ENCODE peak calls at places on chromosome 11, in ten cellular contexts. M is LoVo; J is lower leg skin; V is activated gamma-delta T cell treated with Interleukin-2 at 50 U/mL for 16 hours; Z is EL; N is HEK293T; Q is cardiac muscle cell; L is cardiac fibroblast; S is kidney; E is activated CD4-positive, alpha-beta T cell treated with anti-CD3 and anti-CD28 coated beads for 24 hours. G is an unnamed sample.

GRCh38 chr11:33912405-33913361 is 20.8 kb upstream of the LMO2 start:
- DNase-seq in E (no peak), S (no peak), L (peak), M (peak), Z (peak), V (no peak), J (no peak), Q (peak), N (no peak), G (no peak)

GRCh38 chr11:85299247-85299646 is 327.9 kb downstream of the DLG2 start:
- DNase-seq in M (peak), V (no peak), Z (no peak), L (no peak), Q (no peak), E (no peak), J (no peak), S (no peak), N (no peak), G (no peak)

GRCh38 chr11:12258451-12258850 is 118.9 kb upstream of the PARVA start:
- DNase-seq in N (no peak), V (no peak), E (no peak), Q (peak), Z (peak), M (peak), L (peak), J (no peak), S (no peak), G (no peak)

GRCh38 chr11:3613998-3614741 is 27.6 kb downstream of the ART5 start:
- DNase-seq in Q (no peak), S (no peak), J (no peak), N (no peak), L (no peak), Z (no peak), V (no peak), E (no peak), M (no peak), G (no peak)

GRCh38 chr11:17098632-17099031 is 21.2 kb upstream of the RPS13 start:
- DNase-seq in Z (no peak), S (no peak), L (no peak), M (no peak), Q (no peak), V (no peak), N (no peak), E (no peak), J (no peak), G (no peak)

GRCh38 chr11:115930276-115930675 is 426.1 kb upstream of the CADM1 start:
- DNase-seq in L (no peak), Z (no peak), S (no peak), Q (no peak), M (no peak), E (no peak), V (no peak), J (no peak), N (no peak), G (no peak)

GRCh38 chr11:33531743-33532181 is 168.9 kb downstream of the C11orf91 start:
- DNase-seq in V (no peak), S (no peak), Q (peak), Z (peak), L (peak), M (no peak), J (no peak), N (no peak), E (no peak), G (no peak)

GRCh38 chr11:126748097-126748756 is 252.3 kb downstream of the KIRREL3 start:
- DNase-seq in E (no peak), V (no peak), Q (no peak), S (no peak), N (no peak), Z (no peak), L (no peak), M (no peak), J (no peak), G (no peak)

GRCh38 chr11:121936781-121937447 is 179.1 kb downstream of the BLID start:
- DNase-seq in S (no peak), E (no peak), M (no peak), J (no peak), Q (peak), Z (peak), N (no peak), V (no peak), L (peak), G (no peak)

GRCh38 chr11:68468217-68468828 is 7.8 kb downstream of the PPP6R3 start:
- DNase-seq in S (no peak), V (no peak), E (no peak), M (no peak), L (no peak), Q (no peak), N (no peak), Z (no peak), J (no peak), G (no peak)

G was measured in natural killer cell treated with Interleukin-12 subunit alpha and Interleukin-12 subunit beta and Interleukin-15 and Interleukin-18, amount 100 ng/mL, for 72 hours.